ENCODE peak calls at places on chromosomes 6 and 20, in six cellular contexts. Y is GM06990, N is transverse colon, E is left ventricle myocardium inferior, T is kidney, C is heart left ventricle. H is an unnamed sample.

GRCh38 chr6:108616973-108617372 is 56.3 kb downstream of the FOXO3 start:
- DNase-seq in Y (no peak), N (no peak), E (no peak), T (no peak), C (no peak), H (no peak)

GRCh38 chr20:44401052-44401769 is 45.7 kb downstream of the HNF4A start:
- DNase-seq in Y (no peak), N (peak), E (no peak), T (no peak), C (no peak), H (no peak)

GRCh38 chr6:148963738-148964137 is 216.9 kb downstream of the UST start:
- DNase-seq in Y (no peak), N (no peak), E (no peak), T (no peak), C (no peak), H (no peak)

GRCh38 chr20:32327087-32327681 is 30.9 kb upstream of the ASXL1 start:
- DNase-seq in Y (no peak), N (no peak), E (no peak), T (no peak), C (peak), H (no peak)

GRCh38 chr6:134720353-134721094 is 229.4 kb downstream of the ALDH8A1 start:
- DNase-seq in Y (no peak), N (no peak), E (no peak), T (no peak), C (peak), H (no peak)

GRCh38 chr20:1112908-1113307 is 5.5 kb upstream of the PSMF1 start:
- DNase-seq in Y (no peak), N (no peak), E (no peak), T (no peak), C (no peak), H (no peak)

GRCh38 chr20:3222635-3223600 is 13.6 kb downstream of the ITPA start:
- DNase-seq in Y (peak), N (no peak), E (peak), T (peak), C (peak), H (no peak)

GRCh38 chr6:73943401-73943800 is 247.4 kb downstream of the CD109 start:
- DNase-seq in Y (no peak), N (no peak), E (no peak), T (no peak), C (no peak), H (no peak)

GRCh38 chr20:41657655-41658054 is 39.5 kb upstream of the CHD6 start:
- DNase-seq in Y (peak), N (no peak), E (no peak), T (no peak), C (no peak), H (no peak)

GRCh38 chr6:13355969-13356368 is 27.6 kb upstream of the TBC1D7 start:
- DNase-seq in Y (peak), N (no peak), E (no peak), T (no peak), C (no peak), H (peak)

GRCh38 chr6:41706876-41707564 is 28.4 kb downstream of the TFEB start:
- DNase-seq in Y (no peak), N (no peak), E (no peak), T (peak), C (no peak), H (no peak)

GRCh38 chr6:142112451-142113061 is 20.2 kb upstream of the GJE1 start:
- DNase-seq in Y (no peak), N (peak), E (peak), T (no peak), C (peak), H (peak)

GRCh38 chr6:19312291-19312978 is 524.7 kb upstream of the ID4 start:
- DNase-seq in Y (no peak), N (no peak), E (no peak), T (no peak), C (no peak), H (no peak)

GRCh38 chr20:40869416-40870147 is 159.0 kb upstream of the TOP1 start:
- DNase-seq in Y (no peak), N (no peak), E (no peak), T (peak), C (no peak), H (no peak)

GRCh38 chr20:3804254-3804751 is 8.2 kb downstream of the CDC25B start:
- DNase-seq in Y (no peak), N (no peak), E (no peak), T (no peak), C (peak), H (no peak)

GRCh38 chr20:1827974-1828785 is 67.0 kb upstream of the SIRPA start:
- DNase-seq in Y (no peak), N (peak), E (peak), T (no peak), C (peak), H (no peak)

GRCh38 chr6:106300944-106301343 is 24.6 kb downstream of the ATG5 start:
- DNase-seq in Y (no peak), N (no peak), E (no peak), T (no peak), C (no peak), H (no peak)

GRCh38 chr20:31675828-31676533 is 38.3 kb downstream of the COX4I2 start:
- DNase-seq in Y (peak), N (no peak), E (no peak), T (no peak), C (no peak), H (no peak)

GRCh38 chr6:147127587-147127986 is 76.6 kb upstream of the STXBP5 start:
- DNase-seq in Y (no peak), N (no peak), E (no peak), T (no peak), C (no peak), H (no peak)

GRCh38 chr6:81067057-81067456 is 685.4 kb downstream of the TENT5A start:
- DNase-seq in Y (no peak), N (no peak), E (no peak), T (no peak), C (no peak), H (no peak)

GRCh38 chr6:47476794-47477496 is 644 bp upstream of the CD2AP start:
- DNase-seq in Y (no peak), N (no peak), E (no peak), T (no peak), C (no peak), H (no peak)

GRCh38 chr6:126821706-126822105 is 296.8 kb upstream of the RSPO3 start:
- DNase-seq in Y (no peak), N (no peak), E (no peak), T (no peak), C (no peak), H (no peak)

GRCh38 chr6:101163611-101164010 is 229.9 kb upstream of the GRIK2 start:
- DNase-seq in Y (no peak), N (no peak), E (no peak), T (no peak), C (no peak), H (no peak)

GRCh38 chr6:129929433-129929832 is 68.3 kb upstream of the TMEM244 start:
- DNase-seq in Y (no peak), N (no peak), E (no peak), T (no peak), C (no peak), H (no peak)

GRCh38 chr6:108781419-108782110 is 66.7 kb upstream of the ARMC2 start:
- DNase-seq in Y (no peak), N (no peak), E (no peak), T (no peak), C (no peak), H (no peak)

GRCh38 chr20:40634891-40635290 is 54.1 kb downstream of the MAFB start:
- DNase-seq in Y (no peak), N (no peak), E (no peak), T (no peak), C (no peak), H (no peak)

GRCh38 chr6:7338031-7338430 is 25.0 kb upstream of the SSR1 start:
- DNase-seq in Y (no peak), N (no peak), E (no peak), T (no peak), C (no peak), H (no peak)

GRCh38 chr20:2626853-2627541 is 25.4 kb upstream of the NOP56 start:
- DNase-seq in Y (no peak), N (peak), E (no peak), T (no peak), C (no peak), H (no peak)

GRCh38 chr6:136535017-136535416 is 15.2 kb downstream of the MAP7 start:
- DNase-seq in Y (no peak), N (no peak), E (no peak), T (no peak), C (no peak), H (no peak)

DNA sequence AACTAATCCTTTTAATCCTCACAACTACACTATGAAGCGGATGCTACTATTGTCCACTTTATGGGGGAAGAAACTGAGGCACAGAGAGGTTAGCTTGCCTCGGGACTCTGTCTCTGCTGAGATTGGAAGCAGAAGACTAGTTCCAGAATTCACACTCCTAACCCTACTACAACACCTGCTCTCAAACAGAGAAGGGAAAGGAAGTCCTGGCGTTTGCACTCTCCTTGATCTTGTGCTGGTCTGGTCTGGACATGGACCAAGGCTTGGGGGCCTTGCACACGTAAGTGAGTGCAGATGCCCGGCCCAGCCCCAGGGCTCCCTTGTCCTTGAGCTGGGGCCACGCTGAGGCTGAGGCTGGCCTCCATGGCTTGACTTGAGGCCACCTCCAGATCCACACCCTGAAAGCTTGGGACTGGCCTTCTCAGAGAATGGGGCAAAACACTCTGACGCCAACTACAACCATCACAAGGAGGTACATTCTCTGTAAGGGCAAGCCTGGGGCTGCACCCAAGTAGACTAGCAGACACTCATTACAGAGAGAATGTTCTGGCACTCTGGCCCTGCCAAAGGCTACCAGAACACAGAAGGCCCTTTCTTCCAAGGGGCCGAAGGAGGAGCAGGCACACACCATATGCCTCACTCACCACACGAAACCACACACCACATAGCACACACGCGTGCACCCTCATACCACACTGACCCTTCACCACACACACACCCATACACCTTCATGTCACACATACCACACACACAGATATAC is 33.3 kb upstream of the EZR start:
- DNase-seq in Y (no peak), N (no peak), E (no peak), T (no peak), C (no peak), H (no peak)
- H3K4me3 ChIP-seq in Y (no peak), N (no peak), E (no peak), T (no peak), C (no peak), H (no peak)

GRCh38 chr6:38492031-38492430 is 147.7 kb downstream of the BTBD9 start:
- DNase-seq in Y (no peak), N (no peak), E (no peak), T (no peak), C (no peak), H (no peak)
- TF ChIP-seq CTCF in Y (no peak), N (no peak), E (no peak), T (no peak), C (no peak), H (no peak)

GRCh38 chr6:17483391-17484016 is 90.1 kb downstream of the CAP2 start:
- DNase-seq in Y (no peak), N (no peak), E (no peak), T (no peak), C (no peak), H (no peak)
- H3K4me3 ChIP-seq in Y (no peak), N (no peak), E (no peak), T (no peak), C (no peak), H (no peak)

GRCh38 chr20:47677314-47678129 is 107.8 kb downstream of the SULF2 start:
- DNase-seq in Y (peak), N (peak), E (peak), T (peak), C (no peak), H (no peak)
- TF ChIP-seq CTCF in Y (peak), N (peak), E (peak), T (peak), C (peak), H (peak)

DNA sequence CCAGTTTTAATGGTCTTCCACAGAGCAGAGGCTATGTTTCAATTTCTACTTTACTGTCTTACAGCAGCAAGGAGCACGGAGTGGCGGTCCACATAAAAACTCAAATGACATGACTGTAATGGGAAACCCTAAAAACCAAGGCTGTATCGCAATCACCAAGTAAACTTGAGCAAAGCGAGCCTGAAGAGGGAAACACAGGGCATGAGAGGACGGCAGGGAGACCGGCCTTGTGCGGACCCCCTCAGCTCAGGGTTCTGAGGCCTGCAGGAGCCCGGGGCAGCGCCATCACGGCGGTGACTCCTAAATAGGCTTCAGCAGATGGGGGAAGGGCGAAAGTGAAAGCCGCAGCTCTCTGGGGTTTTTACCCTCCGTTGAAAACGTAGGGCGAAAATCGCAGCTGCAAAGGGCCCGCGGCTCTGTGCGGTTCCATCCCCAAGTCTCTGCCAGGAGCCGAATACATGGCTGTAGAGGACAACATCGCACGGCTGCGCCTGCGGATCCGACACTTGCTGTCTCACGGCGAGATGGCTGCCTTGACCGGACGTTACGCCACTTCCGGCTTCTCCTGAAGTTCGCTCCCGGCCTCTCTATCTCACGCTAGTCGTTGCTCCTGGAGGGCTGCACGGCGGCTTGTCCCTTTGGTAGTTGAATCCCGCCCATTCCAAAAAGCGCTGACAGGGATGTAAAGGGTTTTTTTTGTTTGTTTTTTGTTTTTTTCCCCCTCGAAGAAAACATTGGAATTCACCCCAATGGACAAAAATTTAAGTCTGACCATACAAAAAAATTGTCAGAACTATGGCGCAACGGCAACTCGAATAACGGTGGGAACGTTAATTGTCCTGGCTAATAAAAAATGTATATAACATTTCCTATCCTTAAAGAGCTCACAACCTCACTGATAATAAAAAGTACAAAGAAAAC is at the start of gene PSMB1:
- DNase-seq in Y (peak), N (peak), E (peak), T (peak), C (peak), H (peak)
- H3K4me3 ChIP-seq in Y (peak), N (peak), E (peak), T (peak), C (peak), H (peak)

GRCh38 chr6:111566222-111566717 is 39.4 kb downstream of the TRAF3IP2 start:
- DNase-seq in Y (no peak), N (no peak), E (no peak), T (no peak), C (no peak), H (no peak)
- TF ChIP-seq CTCF in Y (no peak), N (no peak), E (no peak), T (no peak), C (no peak), H (no peak)

DNA sequence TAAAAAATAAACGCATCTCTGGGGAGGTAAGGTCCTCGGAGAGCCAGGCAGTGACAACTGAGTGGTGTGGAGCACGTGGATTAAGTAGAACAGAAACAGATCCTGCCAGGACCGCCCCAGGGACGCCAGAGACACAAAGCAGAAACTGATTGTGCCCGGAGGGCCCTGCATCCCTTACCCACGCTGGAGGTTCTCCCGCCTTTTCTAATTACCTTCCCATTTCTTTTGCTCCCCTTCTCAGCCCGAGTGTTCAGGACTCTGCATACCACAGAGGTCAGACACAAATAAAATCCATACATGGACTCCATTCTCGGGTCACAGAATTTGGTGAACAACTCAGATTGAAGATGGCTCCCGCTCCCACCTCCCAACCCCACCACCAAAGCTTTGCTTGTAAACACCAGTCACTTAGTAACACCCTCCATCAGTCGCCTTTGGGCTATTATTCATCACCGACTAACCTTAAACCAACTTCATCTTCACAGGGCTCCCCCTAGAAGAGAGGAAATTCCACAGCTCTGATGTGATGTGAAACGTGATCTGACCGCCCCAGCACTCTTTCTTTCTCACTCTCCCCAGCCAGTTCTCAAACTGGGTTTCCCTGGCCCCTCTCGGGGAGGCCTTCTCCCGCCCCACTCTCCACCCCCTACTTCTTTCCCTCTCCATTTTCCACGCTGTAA is 32.6 kb upstream of the PIM1 start:
- DNase-seq in Y (no peak), N (no peak), E (no peak), T (no peak), C (no peak), H (no peak)
- H3K4me3 ChIP-seq in Y (no peak), N (no peak), E (no peak), T (peak), C (no peak), H (no peak)

GRCh38 chr20:63653974-63654680 is 903 bp upstream of the STMN3 start:
- DNase-seq in Y (no peak), N (no peak), E (no peak), T (no peak), C (no peak), H (no peak)
- TF ChIP-seq CTCF in Y (no peak), N (no peak), E (no peak), T (no peak), C (no peak), H (no peak)

GRCh38 chr6:133242761-133243590 is 1.8 kb downstream of the EYA4 start:
- DNase-seq in Y (peak), N (no peak), E (peak), T (peak), C (no peak), H (no peak)

GRCh38 chr6:133240511-133241087 is 558 bp upstream of the EYA4 start:
- DNase-seq in Y (no peak), N (no peak), E (peak), T (peak), C (peak), H (no peak)

GRCh38 chr6:133241088-133241900 is at the start of gene EYA4:
- DNase-seq in Y (peak), N (no peak), E (peak), T (peak), C (peak), H (no peak)

GRCh38 chr6:133243723-133244122 is 2.6 kb downstream of the EYA4 start:
- DNase-seq in Y (no peak), N (no peak), E (no peak), T (no peak), C (no peak), H (no peak)

DNA sequence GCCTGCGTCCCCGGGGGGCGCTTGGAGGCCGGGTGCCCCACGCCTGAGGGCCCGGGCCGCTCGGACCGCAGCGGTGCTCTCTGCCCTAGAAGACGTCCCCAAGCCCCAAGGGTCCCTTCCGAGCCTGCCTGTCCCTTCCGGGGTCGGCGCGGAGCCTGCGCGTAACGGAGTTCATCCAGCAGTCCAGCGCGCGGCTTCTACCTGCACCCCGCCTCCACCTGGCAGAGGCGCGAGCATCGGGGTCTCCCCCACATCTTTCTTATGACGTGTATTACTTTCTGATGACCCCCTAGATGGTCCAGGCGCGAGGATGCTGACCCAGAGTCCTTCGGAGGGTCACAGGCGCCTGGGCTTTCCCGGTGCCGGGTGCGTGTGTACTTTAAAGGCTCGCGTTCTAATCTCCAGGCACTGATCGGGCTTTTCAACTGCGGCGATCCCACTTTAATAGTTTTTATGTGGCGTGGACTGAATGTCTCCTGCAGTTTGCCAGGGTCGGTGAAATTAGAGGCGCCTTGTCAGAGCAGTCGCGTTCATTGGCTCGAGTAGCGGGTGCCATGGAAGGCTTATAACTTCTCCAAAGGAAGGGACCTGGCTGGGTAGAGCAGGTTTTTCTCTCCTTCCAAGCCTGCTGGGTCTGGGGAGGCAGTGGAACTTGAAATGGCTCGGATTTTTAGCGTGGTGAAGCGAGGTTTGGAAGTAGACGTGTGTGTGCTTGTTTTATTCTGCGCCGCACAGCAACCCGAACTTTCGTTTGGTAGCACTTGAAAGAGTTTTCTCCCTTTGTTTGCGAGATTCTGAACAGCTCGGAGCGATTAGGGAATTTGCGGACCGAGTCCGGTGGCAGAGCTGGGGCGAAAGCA is 974 bp downstream of the EYA4 start:
- DNase-seq in Y (peak), N (no peak), E (peak), T (peak), C (peak), H (no peak)
- H3K4me3 ChIP-seq in Y (no peak), N (peak), E (peak), T (peak), C (peak), H (no peak)